ENCODE peak calls at places on chromosomes 6 and 20, in five cellular contexts. B, A, V, D and Y are unnamed samples.

GRCh38 chr6:4356899-4357659 is 221.7 kb upstream of the ECI2 start:
- DNase-seq in D (no peak), V (no peak), A (no peak), B (no peak), Y (peak; percentile 13)

GRCh38 chr6:28867078-28867414 is 56.7 kb downstream of the TRIM27 start:
- DNase-seq in D (no peak), A (peak; percentile 52), V (no peak), B (no peak), Y (no peak)

GRCh38 chr6:130156908-130157307 is 65.8 kb downstream of the SAMD3 start:
- DNase-seq in D (no peak), A (no peak), V (no peak), B (no peak), Y (no peak)

GRCh38 chr20:2984956-2985661 is 58.3 kb upstream of the GNRH2 start:
- DNase-seq in A (no peak), D (no peak), B (no peak), V (peak; percentile 30), Y (no peak)

GRCh38 chr20:53981752-53982437 is 88.5 kb downstream of the BCAS1 start:
- DNase-seq in D (no peak), V (no peak), A (no peak), B (no peak), Y (no peak)

GRCh38 chr6:29537714-29538403 is 21.7 kb downstream of the UBD start:
- DNase-seq in D (no peak), V (peak; percentile 19), A (no peak), B (no peak), Y (no peak)

GRCh38 chr6:125157280-125157679 is 3.7 kb downstream of the TPD52L1 start:
- DNase-seq in D (no peak), A (no peak), B (no peak), V (no peak), Y (no peak)

GRCh38 chr6:15299430-15300131 is 53.7 kb downstream of the JARID2 start:
- DNase-seq in A (no peak), D (peak; percentile 63), B (peak; percentile 34), V (peak; percentile 45), Y (peak; percentile 31)

GRCh38 chr6:102223942-102224341 is 830.4 kb downstream of the GRIK2 start:
- DNase-seq in A (no peak), B (no peak), D (no peak), V (no peak), Y (no peak)

GRCh38 chr20:15849131-15849685 is 724.0 kb downstream of the KIF16B start:
- DNase-seq in B (no peak), A (no peak), D (no peak), V (no peak), Y (no peak)

GRCh38 chr6:136897071-136897470 is 25.0 kb upstream of the SLC35D3 start:
- DNase-seq in B (no peak), D (no peak), A (no peak), V (no peak), Y (no peak)

GRCh38 chr20:63810730-63811490 is 20.2 kb downstream of the ZBTB46 start:
- DNase-seq in D (no peak), V (no peak), A (no peak), B (no peak), Y (no peak)

GRCh38 chr6:113306552-113307145 is 550.5 kb upstream of the MARCKS start:
- DNase-seq in A (no peak), D (peak; percentile 83), B (peak; percentile 21), V (peak; percentile 81), Y (peak; percentile 87)

GRCh38 chr6:38195113-38195635 is 375.6 kb downstream of the ZFAND3 start:
- DNase-seq in D (no peak), V (peak; percentile 19), A (no peak), B (no peak), Y (peak; percentile 44)

GRCh38 chr6:118724211-118724610 is 72.8 kb upstream of the CEP85L start:
- DNase-seq in A (no peak), D (no peak), B (no peak), V (no peak), Y (no peak)

GRCh38 chr6:89413006-89413400 is 930 bp upstream of the RRAGD start:
- DNase-seq in D (peak; percentile 24), V (no peak), A (no peak), B (no peak), Y (peak; percentile 44)

GRCh38 chr20:20304942-20305341 is 63.0 kb upstream of the INSM1 start:
- DNase-seq in B (no peak), A (no peak), D (no peak), V (no peak), Y (no peak)

GRCh38 chr6:78995946-78996345 is 82.1 kb downstream of the PHIP start:
- DNase-seq in V (no peak), B (no peak), A (no peak), D (no peak), Y (no peak)

GRCh38 chr20:39835040-39835842 is 853.8 kb downstream of the MAFB start:
- DNase-seq in D (no peak), A (no peak), V (no peak), B (no peak), Y (no peak)

GRCh38 chr6:170285482-170285881 is 5.4 kb downstream of the DLL1 start:
- DNase-seq in A (no peak), D (no peak), V (no peak), B (no peak), Y (peak; percentile 23)

GRCh38 chr6:151805286-151805840 is 2.1 kb upstream of the ESR1 start:
- DNase-seq in D (no peak), A (peak; percentile 14), B (peak; percentile 43), V (no peak), Y (no peak)

GRCh38 chr6:57064809-57065208 is 18.3 kb downstream of the KIAA1586 start:
- DNase-seq in V (no peak), B (no peak), D (no peak), A (no peak), Y (no peak)

GRCh38 chr20:2652724-2653510 is 485 bp downstream of the NOP56 start:
- DNase-seq in D (peak; percentile 12), B (no peak), V (no peak), A (peak; percentile 81), Y (no peak)

GRCh38 chr6:142377112-142377848 is 75.5 kb downstream of the ADGRG6 start:
- DNase-seq in B (no peak), V (peak; percentile 65), A (no peak), D (no peak), Y (peak; percentile 42)

GRCh38 chr6:35359744-35360348 is 17.5 kb downstream of the PPARD start:
- DNase-seq in B (peak; percentile 58), A (no peak), D (no peak), V (no peak), Y (no peak)
- TF ChIP-seq EP300 in B (no peak), A (no peak), D (no peak), V (no peak), Y (no peak)

GRCh38 chr6:139534472-139535115 is 160.1 kb upstream of the CITED2 start:
- DNase-seq in V (no peak), B (no peak), A (no peak), D (no peak), Y (no peak)
- H3K4me3 ChIP-seq in V (no peak overlapping the region), B (no peak overlapping the region), A (no peak overlapping the region), D (peak overlapping the region; percentile 14), Y (no peak overlapping the region)

DNA sequence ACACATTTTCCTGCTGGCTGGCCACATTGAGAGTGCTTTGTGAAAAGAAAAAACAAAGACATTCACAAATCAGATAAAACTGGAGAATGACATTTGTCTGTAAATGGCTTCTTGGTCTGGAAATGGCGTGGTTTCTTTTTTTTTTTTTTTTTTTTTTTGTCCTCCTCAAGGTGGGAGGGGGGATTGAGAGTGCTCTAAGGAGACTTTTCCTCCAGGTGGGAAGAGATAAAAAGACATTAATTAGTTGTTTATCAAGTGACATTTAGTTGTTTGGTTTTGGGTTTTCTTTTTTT is 40.4 kb downstream of the GNAS start:
- DNase-seq in V (no peak), A (peak; percentile 55), D (no peak), B (no peak), Y (no peak)
- H3K4me1 ChIP-seq in V (peaks cover 13% of the 10 kb centered on the region), A (peaks cover 38% of the 10 kb centered on the region), D (peaks cover 57% of the 10 kb centered on the region), B (peaks cover 7% of the 10 kb centered on the region), Y (peaks cover 53% of the 10 kb centered on the region)

DNA sequence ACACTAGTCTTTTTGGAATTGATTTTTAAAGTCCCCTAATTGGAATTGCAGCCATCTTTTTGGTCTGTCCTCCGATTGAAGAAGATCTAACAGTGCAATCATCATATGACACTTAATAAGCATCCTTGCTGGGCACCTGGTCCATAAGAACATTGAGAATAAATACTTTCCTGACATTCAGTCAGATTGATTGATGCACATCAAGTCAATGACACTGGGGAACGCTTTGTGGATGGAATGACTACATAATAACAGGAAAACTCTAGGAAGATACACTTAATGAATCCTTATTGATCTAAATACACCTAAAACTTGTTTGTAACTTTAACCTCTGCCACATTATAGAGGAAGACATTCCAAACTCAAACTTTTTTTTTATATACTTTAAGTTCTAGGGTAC is 255.7 kb downstream of the PRKN start:
- DNase-seq in B (no peak), D (no peak), V (no peak), A (no peak), Y (no peak)
- TF ChIP-seq EP300 in B (no peak), D (no peak), V (no peak), A (no peak), Y (no peak)

GRCh38 chr6:167094820-167095637 is 27.9 kb upstream of the CCR6 start:
- DNase-seq in V (no peak), A (no peak), B (no peak), D (no peak), Y (no peak)

GRCh38 chr6:167093406-167093921 is 29.4 kb upstream of the CCR6 start:
- DNase-seq in D (no peak), V (no peak), B (no peak), A (no peak), Y (no peak)

GRCh38 chr6:167094436-167094819 is 28.5 kb upstream of the CCR6 start:
- DNase-seq in B (no peak), V (no peak), D (no peak), A (no peak), Y (no peak)

GRCh38 chr6:167092672-167093339 is 30.1 kb upstream of the CCR6 start:
- DNase-seq in V (no peak), A (no peak), B (no peak), D (no peak), Y (no peak)

DNA sequence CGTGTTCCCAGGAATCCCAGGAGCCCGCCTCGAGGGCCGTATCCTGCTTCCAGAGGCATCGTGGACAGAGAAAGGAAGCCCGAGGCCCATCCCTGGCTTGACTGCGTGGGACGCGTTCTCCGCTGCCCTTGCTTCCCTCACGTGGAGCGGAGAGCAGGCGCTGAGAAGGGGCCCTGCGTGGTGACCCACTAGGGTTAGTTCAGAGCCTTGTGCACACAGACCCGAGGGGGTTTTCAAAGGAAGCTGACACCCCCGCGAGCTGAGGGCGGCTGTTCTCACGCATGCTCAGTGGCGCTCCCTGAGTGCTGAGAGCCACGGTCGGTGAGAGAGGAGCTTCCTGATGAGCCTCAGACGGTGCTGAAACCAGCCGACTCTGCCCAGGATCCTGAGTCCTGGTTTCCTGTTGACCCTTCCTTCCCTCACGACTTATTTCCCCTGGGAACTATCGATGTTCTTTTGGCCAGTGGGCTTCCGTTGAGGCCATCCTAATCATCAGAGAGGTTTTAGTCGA is 28.9 kb upstream of the CCR6 start:
- DNase-seq in B (no peak), A (no peak), D (peak; percentile 62), V (no peak), Y (no peak)
- H3K4me3 ChIP-seq in B (no peak overlapping the region), A (no peak overlapping the region), D (peak overlapping the region; percentile 8), V (no peak overlapping the region), Y (peak overlapping the region; percentile 11)